ENCODE peak calls at places on chromosomes 11 and 22, in five cellular contexts. One of them, this sample, is unnamed.

GRCh38 chr11:17568944-17569343 is 21.9 kb downstream of the OTOG start:
- DNase-seq in neuronal stem cell: no peak
- DNase-seq in stimulated activated CD8-positive, alpha-beta memory T cell treated with anti-CD3 and anti-CD28 coated beads, Interleukin-4, amount 100 ng/mL, for 24 hours: no peak
- DNase-seq in activated CD8-positive, alpha-beta memory T cell treated with anti-CD3 and anti-CD28 coated beads, Interleukin-2, amount 50 U/mL, for 48 hours: no peak
- DNase-seq in MCF 10A: no peak
- DNase-seq in this sample: no peak

GRCh38 chr22:42172385-42173172 is 42.0 kb upstream of the CYP2D6 start:
- DNase-seq in neuronal stem cell: no peak
- DNase-seq in stimulated activated CD8-positive, alpha-beta memory T cell treated with anti-CD3 and anti-CD28 coated beads, Interleukin-4, amount 100 ng/mL, for 24 hours: no peak
- DNase-seq in activated CD8-positive, alpha-beta memory T cell treated with anti-CD3 and anti-CD28 coated beads, Interleukin-2, amount 50 U/mL, for 48 hours: no peak
- DNase-seq in MCF 10A: no peak
- DNase-seq in this sample: peak; percentile 71

GRCh38 chr11:120134931-120135228 is 3.0 kb downstream of the TRIM29 start:
- DNase-seq in neuronal stem cell: no peak
- DNase-seq in stimulated activated CD8-positive, alpha-beta memory T cell treated with anti-CD3 and anti-CD28 coated beads, Interleukin-4, amount 100 ng/mL, for 24 hours: no peak
- DNase-seq in activated CD8-positive, alpha-beta memory T cell treated with anti-CD3 and anti-CD28 coated beads, Interleukin-2, amount 50 U/mL, for 48 hours: peak; percentile 13
- DNase-seq in MCF 10A: no peak
- DNase-seq in this sample: no peak

GRCh38 chr11:19355601-19356000 is 114.9 kb upstream of the E2F8 start:
- DNase-seq in neuronal stem cell: no peak
- DNase-seq in stimulated activated CD8-positive, alpha-beta memory T cell treated with anti-CD3 and anti-CD28 coated beads, Interleukin-4, amount 100 ng/mL, for 24 hours: no peak
- DNase-seq in activated CD8-positive, alpha-beta memory T cell treated with anti-CD3 and anti-CD28 coated beads, Interleukin-2, amount 50 U/mL, for 48 hours: no peak
- DNase-seq in MCF 10A: peak; percentile 16
- DNase-seq in this sample: no peak

GRCh38 chr22:39996732-39997131 is 2.0 kb downstream of the FAM83F start:
- DNase-seq in neuronal stem cell: no peak
- DNase-seq in stimulated activated CD8-positive, alpha-beta memory T cell treated with anti-CD3 and anti-CD28 coated beads, Interleukin-4, amount 100 ng/mL, for 24 hours: no peak
- DNase-seq in activated CD8-positive, alpha-beta memory T cell treated with anti-CD3 and anti-CD28 coated beads, Interleukin-2, amount 50 U/mL, for 48 hours: no peak
- DNase-seq in MCF 10A: no peak
- DNase-seq in this sample: no peak

GRCh38 chr11:72988796-72989195 is 153.3 kb downstream of the FCHSD2 start:
- DNase-seq in neuronal stem cell: no peak
- DNase-seq in stimulated activated CD8-positive, alpha-beta memory T cell treated with anti-CD3 and anti-CD28 coated beads, Interleukin-4, amount 100 ng/mL, for 24 hours: no peak
- DNase-seq in activated CD8-positive, alpha-beta memory T cell treated with anti-CD3 and anti-CD28 coated beads, Interleukin-2, amount 50 U/mL, for 48 hours: no peak
- DNase-seq in MCF 10A: no peak
- DNase-seq in this sample: no peak

GRCh38 chr22:16987822-16988221 is 20.2 kb downstream of the GAB4 start:
- DNase-seq in neuronal stem cell: no peak
- DNase-seq in stimulated activated CD8-positive, alpha-beta memory T cell treated with anti-CD3 and anti-CD28 coated beads, Interleukin-4, amount 100 ng/mL, for 24 hours: no peak
- DNase-seq in activated CD8-positive, alpha-beta memory T cell treated with anti-CD3 and anti-CD28 coated beads, Interleukin-2, amount 50 U/mL, for 48 hours: peak; percentile 29
- DNase-seq in MCF 10A: no peak
- DNase-seq in this sample: no peak

GRCh38 chr11:1931326-1931725 is 11.8 kb downstream of the TNNT3 start:
- DNase-seq in neuronal stem cell: no peak
- DNase-seq in stimulated activated CD8-positive, alpha-beta memory T cell treated with anti-CD3 and anti-CD28 coated beads, Interleukin-4, amount 100 ng/mL, for 24 hours: no peak
- DNase-seq in activated CD8-positive, alpha-beta memory T cell treated with anti-CD3 and anti-CD28 coated beads, Interleukin-2, amount 50 U/mL, for 48 hours: no peak
- DNase-seq in MCF 10A: no peak
- DNase-seq in this sample: no peak

GRCh38 chr11:2305140-2305861 is 3.5 kb downstream of the TSPAN32 start:
- DNase-seq in neuronal stem cell: peak; percentile 76
- DNase-seq in stimulated activated CD8-positive, alpha-beta memory T cell treated with anti-CD3 and anti-CD28 coated beads, Interleukin-4, amount 100 ng/mL, for 24 hours: peak; percentile 80
- DNase-seq in activated CD8-positive, alpha-beta memory T cell treated with anti-CD3 and anti-CD28 coated beads, Interleukin-2, amount 50 U/mL, for 48 hours: peak; percentile 96
- DNase-seq in MCF 10A: peak; percentile 67
- DNase-seq in this sample: peak; percentile 54

This sample was measured in HFFc6.